ENCODE peak calls at places on chromosomes 13 and 19, in seven cellular contexts. P, A, M, J, K, N and O are unnamed samples.

GRCh38 chr19:57191141-57192063 is at the start of gene ZNF264:
- DNase-seq in P (peak; percentile 75), M (peak; percentile 84), A (peak; percentile 89), K (peak; percentile 88), J (peak; percentile 71), N (peak; percentile 77), O (peak; percentile 82)

GRCh38 chr13:24168392-24168750 is 7.9 kb downstream of the SPATA13 start:
- DNase-seq in A (no peak), P (no peak), J (no peak), M (no peak), N (no peak), K (no peak), O (no peak)

GRCh38 chr13:51816604-51817254 is 12.8 kb upstream of the DHRS12 start:
- DNase-seq in J (no peak), A (no peak), K (peak; percentile 91), N (no peak), M (no peak), P (peak; percentile 23), O (no peak)

GRCh38 chr19:30315159-30315558 is 57.0 kb upstream of the ZNF536 start:
- DNase-seq in K (no peak), P (no peak), M (no peak), A (no peak), N (no peak), J (no peak), O (no peak)

GRCh38 chr19:53357821-53358581 is 7.5 kb upstream of the ZNF525 start:
- DNase-seq in P (no peak), A (no peak), K (no peak), J (no peak), M (no peak), N (no peak), O (no peak)

GRCh38 chr19:29858000-29858596 is 46.3 kb downstream of the CCNE1 start:
- DNase-seq in K (peak; percentile 83), M (no peak), J (no peak), A (peak; percentile 51), N (no peak), P (no peak), O (no peak)

GRCh38 chr13:112124100-112124499 is 57.2 kb downstream of the SOX1 start:
- DNase-seq in J (peak; percentile 77), A (no peak), M (no peak), P (no peak), N (no peak), K (no peak), O (no peak)

GRCh38 chr13:73870970-73871935 is 263.0 kb downstream of the KLF12 start:
- DNase-seq in J (no peak), M (peak; percentile 83), N (no peak), A (no peak), K (peak; percentile 26), P (no peak), O (no peak)

GRCh38 chr13:54687173-54687572 is 1658.6 kb downstream of the OLFM4 start:
- DNase-seq in P (no peak), N (no peak), J (no peak), K (no peak), A (no peak), M (no peak), O (no peak)

GRCh38 chr13:109790951-109791605 is 4.7 kb upstream of the IRS2 start:
- DNase-seq in A (peak; percentile 58), N (no peak), M (peak; percentile 84), P (no peak), J (peak; percentile 19), K (peak; percentile 35), O (peak; percentile 19)